ENCODE peak calls at places on chromosomes 2 and 18, in ten cellular contexts. One of them, this sample, is unnamed.

GRCh38 chr2:3864943-3865664 is 161.7 kb downstream of the DCDC2C start:
- DNase-seq in mucosa of descending colon: no peak
- DNase-seq in right atrium auricular region: no peak
- DNase-seq in RWPE1: no peak
- DNase-seq in GM10248: no peak
- DNase-seq in heart left ventricle: no peak
- DNase-seq in Calu3: no peak
- DNase-seq in upper lobe of left lung: no peak
- DNase-seq in foreskin fibroblast: no peak
- DNase-seq in A673: no peak
- DNase-seq in this sample: no peak

GRCh38 chr2:60446413-60447358 is 106.8 kb downstream of the BCL11A start:
- DNase-seq in mucosa of descending colon: no peak
- DNase-seq in right atrium auricular region: no peak
- DNase-seq in RWPE1: no peak
- DNase-seq in GM10248: peak; percentile 66
- DNase-seq in heart left ventricle: no peak
- DNase-seq in Calu3: no peak
- DNase-seq in upper lobe of left lung: no peak
- DNase-seq in foreskin fibroblast: no peak
- DNase-seq in A673: no peak
- DNase-seq in this sample: no peak

GRCh38 chr2:131682122-131682944 is 154.6 kb downstream of the CCDC74A start:
- DNase-seq in mucosa of descending colon: peak; percentile 80
- DNase-seq in right atrium auricular region: peak; percentile 85
- DNase-seq in RWPE1: peak; percentile 57
- DNase-seq in GM10248: peak; percentile 87
- DNase-seq in heart left ventricle: peak; percentile 87
- DNase-seq in Calu3: peak; percentile 85
- DNase-seq in upper lobe of left lung: peak; percentile 89
- DNase-seq in foreskin fibroblast: peak; percentile 82
- DNase-seq in A673: peak; percentile 86
- DNase-seq in this sample: peak; percentile 55

GRCh38 chr2:71608034-71608433 is 154.7 kb downstream of the DYSF start:
- DNase-seq in mucosa of descending colon: no peak
- DNase-seq in right atrium auricular region: peak; percentile 40
- DNase-seq in RWPE1: no peak
- DNase-seq in GM10248: no peak
- DNase-seq in heart left ventricle: peak; percentile 10
- DNase-seq in Calu3: no peak
- DNase-seq in upper lobe of left lung: no peak
- DNase-seq in foreskin fibroblast: no peak
- DNase-seq in A673: no peak
- DNase-seq in this sample: no peak

GRCh38 chr2:95053543-95053942 is 28.0 kb downstream of the MAL start:
- DNase-seq in mucosa of descending colon: no peak
- DNase-seq in right atrium auricular region: no peak
- DNase-seq in RWPE1: no peak
- DNase-seq in GM10248: no peak
- DNase-seq in heart left ventricle: no peak
- DNase-seq in Calu3: no peak
- DNase-seq in upper lobe of left lung: no peak
- DNase-seq in foreskin fibroblast: no peak
- DNase-seq in A673: no peak
- DNase-seq in this sample: no peak

GRCh38 chr2:2057125-2057721 is 273.9 kb downstream of the MYT1L start:
- DNase-seq in mucosa of descending colon: peak; percentile 17
- DNase-seq in right atrium auricular region: peak; percentile 79
- DNase-seq in RWPE1: no peak
- DNase-seq in GM10248: no peak
- DNase-seq in heart left ventricle: peak; percentile 87
- DNase-seq in Calu3: no peak
- DNase-seq in upper lobe of left lung: no peak
- DNase-seq in foreskin fibroblast: no peak
- DNase-seq in A673: peak; percentile 89
- DNase-seq in this sample: no peak

GRCh38 chr18:48934708-48935432 is 15.9 kb downstream of the SMAD7 start:
- DNase-seq in mucosa of descending colon: no peak
- DNase-seq in right atrium auricular region: no peak
- DNase-seq in RWPE1: no peak
- DNase-seq in GM10248: peak; percentile 62
- DNase-seq in heart left ventricle: peak; percentile 84
- DNase-seq in Calu3: no peak
- DNase-seq in upper lobe of left lung: no peak
- DNase-seq in foreskin fibroblast: no peak
- DNase-seq in A673: peak; percentile 69
- DNase-seq in this sample: no peak

GRCh38 chr18:67500512-67500911 is 16.0 kb downstream of the DSEL start:
- DNase-seq in mucosa of descending colon: no peak
- DNase-seq in right atrium auricular region: no peak
- DNase-seq in RWPE1: no peak
- DNase-seq in GM10248: no peak
- DNase-seq in heart left ventricle: no peak
- DNase-seq in Calu3: no peak
- DNase-seq in upper lobe of left lung: no peak
- DNase-seq in foreskin fibroblast: no peak
- DNase-seq in A673: no peak
- DNase-seq in this sample: no peak

GRCh38 chr2:28327596-28327962 is 65.1 kb upstream of the FOSL2 start:
- DNase-seq in mucosa of descending colon: no peak
- DNase-seq in right atrium auricular region: no peak
- DNase-seq in RWPE1: no peak
- DNase-seq in GM10248: no peak
- DNase-seq in heart left ventricle: no peak
- DNase-seq in Calu3: no peak
- DNase-seq in upper lobe of left lung: no peak
- DNase-seq in foreskin fibroblast: no peak
- DNase-seq in A673: no peak
- DNase-seq in this sample: no peak

GRCh38 chr2:60429681-60430080 is 123.8 kb downstream of the BCL11A start:
- DNase-seq in mucosa of descending colon: no peak
- DNase-seq in right atrium auricular region: no peak
- DNase-seq in RWPE1: no peak
- DNase-seq in GM10248: no peak
- DNase-seq in heart left ventricle: no peak
- DNase-seq in Calu3: no peak
- DNase-seq in upper lobe of left lung: no peak
- DNase-seq in foreskin fibroblast: no peak
- DNase-seq in A673: no peak
- DNase-seq in this sample: no peak

GRCh38 chr2:4408311-4408710 is 704.9 kb downstream of the DCDC2C start:
- DNase-seq in mucosa of descending colon: no peak
- DNase-seq in right atrium auricular region: no peak
- DNase-seq in RWPE1: no peak
- DNase-seq in GM10248: no peak
- DNase-seq in heart left ventricle: no peak
- DNase-seq in Calu3: no peak
- DNase-seq in upper lobe of left lung: no peak
- DNase-seq in foreskin fibroblast: no peak
- DNase-seq in A673: no peak
- DNase-seq in this sample: no peak

GRCh38 chr18:77223221-77223639 is 26.4 kb upstream of the GALR1 start:
- DNase-seq in mucosa of descending colon: no peak
- DNase-seq in right atrium auricular region: no peak
- DNase-seq in RWPE1: peak; percentile 19
- DNase-seq in GM10248: no peak
- DNase-seq in heart left ventricle: no peak
- DNase-seq in Calu3: no peak
- DNase-seq in upper lobe of left lung: no peak
- DNase-seq in foreskin fibroblast: no peak
- DNase-seq in A673: no peak
- DNase-seq in this sample: no peak

GRCh38 chr2:103991591-103991990 is 862.3 kb upstream of the POU3F3 start:
- DNase-seq in mucosa of descending colon: no peak
- DNase-seq in right atrium auricular region: no peak
- DNase-seq in RWPE1: peak; percentile 1
- DNase-seq in GM10248: no peak
- DNase-seq in heart left ventricle: no peak
- DNase-seq in Calu3: no peak
- DNase-seq in upper lobe of left lung: no peak
- DNase-seq in foreskin fibroblast: no peak
- DNase-seq in A673: peak; percentile 5
- DNase-seq in this sample: no peak
- TF ChIP-seq CTCF in mucosa of descending colon: no peak
- TF ChIP-seq CTCF in right atrium auricular region: no peak
- TF ChIP-seq CTCF in RWPE1: no peak
- TF ChIP-seq CTCF in GM10248: no peak
- TF ChIP-seq CTCF in heart left ventricle: no peak
- TF ChIP-seq CTCF in Calu3: no peak
- TF ChIP-seq CTCF in upper lobe of left lung: no peak
- TF ChIP-seq CTCF in foreskin fibroblast: no peak
- TF ChIP-seq CTCF in A673: peak; percentile 36
- TF ChIP-seq CTCF in this sample: peak; percentile 39

DNA sequence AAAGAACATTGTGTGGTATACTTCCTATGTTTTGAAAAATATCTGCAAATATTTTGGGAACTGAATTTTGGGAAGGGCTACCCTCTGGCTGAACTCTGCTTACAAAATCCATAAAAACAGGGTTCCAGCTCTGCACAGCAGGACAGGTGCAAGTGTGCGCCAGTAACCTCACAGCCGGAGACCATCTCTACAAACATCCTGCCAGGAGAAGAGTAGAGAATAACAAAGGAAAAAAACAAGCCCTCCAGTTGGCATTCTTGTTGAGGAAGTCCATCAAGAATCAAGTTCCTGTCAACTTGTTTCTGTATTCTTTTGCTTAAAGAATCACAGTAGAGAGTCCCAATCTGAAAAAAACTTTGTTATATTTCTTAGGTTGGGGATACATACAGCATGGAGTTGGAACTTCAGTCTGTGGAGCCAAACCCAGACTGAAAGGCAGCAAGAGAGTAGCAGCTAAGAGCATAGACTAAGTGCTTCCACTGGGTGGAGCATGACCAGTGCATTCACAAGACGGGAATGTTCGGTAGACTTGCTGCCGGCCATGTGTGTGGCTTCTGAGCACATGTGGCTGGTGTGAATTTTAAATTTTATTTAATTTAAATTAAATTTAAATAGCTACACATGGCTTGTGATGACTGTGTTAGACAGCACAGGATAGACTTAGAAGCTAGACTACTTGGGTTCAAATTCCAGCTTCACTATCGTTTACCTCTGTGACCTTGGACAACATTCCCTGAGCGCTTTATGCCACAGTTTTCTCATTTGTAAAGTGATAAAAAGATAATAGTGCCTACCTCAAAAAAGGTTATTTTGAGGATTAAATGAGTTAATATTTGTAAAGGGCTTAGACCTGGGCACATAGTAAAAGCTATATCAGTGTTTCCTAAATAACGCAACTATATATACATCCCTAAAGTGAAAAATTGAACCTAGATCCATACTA is 41.9 kb downstream of the SPTBN1 start:
- DNase-seq in mucosa of descending colon: peak; percentile 19
- DNase-seq in right atrium auricular region: no peak
- DNase-seq in RWPE1: no peak
- DNase-seq in GM10248: no peak
- DNase-seq in heart left ventricle: no peak
- DNase-seq in Calu3: peak; percentile 25
- DNase-seq in upper lobe of left lung: no peak
- DNase-seq in foreskin fibroblast: no peak
- DNase-seq in A673: peak; percentile 71
- DNase-seq in this sample: no peak
- TF ChIP-seq CTCF in mucosa of descending colon: no peak
- TF ChIP-seq CTCF in right atrium auricular region: no peak
- TF ChIP-seq CTCF in RWPE1: no peak
- TF ChIP-seq CTCF in GM10248: no peak
- TF ChIP-seq CTCF in heart left ventricle: peak; percentile 45
- TF ChIP-seq CTCF in Calu3: peak; percentile 19
- TF ChIP-seq CTCF in upper lobe of left lung: peak; percentile 34
- TF ChIP-seq CTCF in foreskin fibroblast: peak; percentile 22
- TF ChIP-seq CTCF in A673: peak; percentile 57
- TF ChIP-seq CTCF in this sample: peak; percentile 48

GRCh38 chr2:67471681-67472080 is 74.5 kb downstream of the ETAA1 start:
- DNase-seq in mucosa of descending colon: no peak
- DNase-seq in right atrium auricular region: no peak
- DNase-seq in RWPE1: no peak
- DNase-seq in GM10248: no peak
- DNase-seq in heart left ventricle: no peak
- DNase-seq in Calu3: no peak
- DNase-seq in upper lobe of left lung: no peak
- DNase-seq in foreskin fibroblast: no peak
- DNase-seq in A673: no peak
- DNase-seq in this sample: no peak

GRCh38 chr2:67479256-67479655 is 82.1 kb downstream of the ETAA1 start:
- DNase-seq in mucosa of descending colon: no peak
- DNase-seq in right atrium auricular region: no peak
- DNase-seq in RWPE1: no peak
- DNase-seq in GM10248: no peak
- DNase-seq in heart left ventricle: no peak
- DNase-seq in Calu3: no peak
- DNase-seq in upper lobe of left lung: no peak
- DNase-seq in foreskin fibroblast: no peak
- DNase-seq in A673: no peak
- DNase-seq in this sample: no peak

DNA sequence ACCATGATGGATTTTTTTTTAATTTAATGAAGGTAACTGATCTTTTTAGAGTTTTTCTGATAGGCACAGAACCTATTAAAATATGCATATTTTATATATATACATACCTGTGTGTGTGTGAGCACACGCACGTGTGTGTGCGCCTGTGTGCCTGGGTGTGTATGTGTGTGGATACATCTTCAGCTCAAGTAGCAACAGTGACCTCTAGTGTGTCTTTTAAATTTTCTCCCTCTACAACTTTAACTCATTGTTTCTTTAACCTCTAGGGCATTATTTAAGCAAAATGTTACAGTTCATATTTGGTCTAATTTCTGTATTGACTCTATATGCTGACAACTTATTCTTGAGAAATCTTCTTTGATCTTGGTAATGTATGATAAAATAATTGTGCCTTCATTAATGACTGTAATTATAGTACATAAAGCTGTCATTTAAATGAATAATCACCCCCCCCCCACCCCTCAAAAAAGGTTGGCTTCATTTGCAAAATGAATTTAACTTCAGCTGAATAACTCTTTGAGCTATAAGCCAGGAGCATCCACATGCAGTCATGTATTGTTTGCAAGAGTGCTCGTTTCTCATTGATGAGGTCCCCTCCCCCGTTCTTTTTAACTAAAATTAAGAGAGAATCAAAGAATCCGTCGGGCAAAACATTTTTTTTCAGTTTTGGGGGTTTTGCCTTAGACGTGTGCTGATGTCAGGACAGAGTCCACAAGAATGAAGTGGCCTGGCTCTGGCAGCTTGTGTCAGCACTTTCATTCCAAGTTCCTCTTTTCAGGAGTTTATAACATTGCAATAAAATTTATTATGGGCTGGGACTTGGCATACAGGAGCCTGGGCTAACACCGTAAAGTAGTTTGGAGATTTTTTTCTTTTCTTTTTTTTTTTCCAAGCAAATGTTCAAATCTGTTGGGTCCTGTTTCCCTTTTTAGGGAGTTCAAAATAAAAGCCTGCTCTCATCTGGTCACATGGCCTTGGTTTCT is 80.0 kb downstream of the ETAA1 start:
- DNase-seq in mucosa of descending colon: peak; percentile 55
- DNase-seq in right atrium auricular region: no peak
- DNase-seq in RWPE1: peak; percentile 40
- DNase-seq in GM10248: no peak
- DNase-seq in heart left ventricle: no peak
- DNase-seq in Calu3: peak; percentile 6
- DNase-seq in upper lobe of left lung: no peak
- DNase-seq in foreskin fibroblast: peak; percentile 23
- DNase-seq in A673: peak; percentile 66
- DNase-seq in this sample: peak; percentile 16
- TF ChIP-seq CTCF in mucosa of descending colon: no peak
- TF ChIP-seq CTCF in right atrium auricular region: peak; percentile 32
- TF ChIP-seq CTCF in RWPE1: peak; percentile 75
- TF ChIP-seq CTCF in GM10248: no peak
- TF ChIP-seq CTCF in heart left ventricle: peak; percentile 39
- TF ChIP-seq CTCF in Calu3: peak; percentile 67
- TF ChIP-seq CTCF in upper lobe of left lung: no peak
- TF ChIP-seq CTCF in foreskin fibroblast: peak; percentile 37
- TF ChIP-seq CTCF in A673: peak; percentile 67
- TF ChIP-seq CTCF in this sample: peak; percentile 58

GRCh38 chr2:74507926-74508520 is 528 bp upstream of the PCGF1 start:
- DNase-seq in mucosa of descending colon: peak; percentile 61
- DNase-seq in right atrium auricular region: no peak
- DNase-seq in RWPE1: no peak
- DNase-seq in GM10248: peak; percentile 45
- DNase-seq in heart left ventricle: peak; percentile 35
- DNase-seq in Calu3: peak; percentile 41
- DNase-seq in upper lobe of left lung: peak; percentile 82
- DNase-seq in foreskin fibroblast: peak; percentile 78
- DNase-seq in A673: peak; percentile 89
- DNase-seq in this sample: no peak
- TF ChIP-seq CTCF in mucosa of descending colon: no peak
- TF ChIP-seq CTCF in right atrium auricular region: no peak
- TF ChIP-seq CTCF in RWPE1: no peak
- TF ChIP-seq CTCF in GM10248: no peak
- TF ChIP-seq CTCF in heart left ventricle: no peak
- TF ChIP-seq CTCF in Calu3: no peak
- TF ChIP-seq CTCF in upper lobe of left lung: no peak
- TF ChIP-seq CTCF in foreskin fibroblast: no peak
- TF ChIP-seq CTCF in A673: no peak
- TF ChIP-seq CTCF in this sample: no peak

This sample was measured in astrocyte of the cerebellum.